ENCODE peak calls at places on chromosomes 13 and 19, in seven cellular contexts. One of them, this sample, is unnamed.

GRCh38 chr19:11446652-11447301 is 11.3 kb downstream of the PRKCSH start:
- DNase-seq in HuH-7.5: peak
- DNase-seq in NCI-H1105: no peak
- DNase-seq in HT1080: no peak
- DNase-seq in activated T-cell treated with anti-CD3 and anti-CD28 coated beads, Interleukin-2, amount 50 U/mL, for 24 hours: peak
- DNase-seq in heart left ventricle: peak
- DNase-seq in heart right ventricle: peak
- DNase-seq in this sample: peak

GRCh38 chr13:64723735-64724134 is 2506.4 kb downstream of the PCDH9 start:
- DNase-seq in HuH-7.5: peak
- DNase-seq in NCI-H1105: no peak
- DNase-seq in HT1080: peak
- DNase-seq in activated T-cell treated with anti-CD3 and anti-CD28 coated beads, Interleukin-2, amount 50 U/mL, for 24 hours: no peak
- DNase-seq in heart left ventricle: no peak
- DNase-seq in heart right ventricle: no peak
- DNase-seq in this sample: no peak

GRCh38 chr19:16380943-16381755 is 56.5 kb downstream of the KLF2 start:
- DNase-seq in HuH-7.5: no peak
- DNase-seq in NCI-H1105: no peak
- DNase-seq in HT1080: no peak
- DNase-seq in activated T-cell treated with anti-CD3 and anti-CD28 coated beads, Interleukin-2, amount 50 U/mL, for 24 hours: peak
- DNase-seq in heart left ventricle: peak
- DNase-seq in heart right ventricle: no peak
- DNase-seq in this sample: no peak

GRCh38 chr19:53076984-53077383 is 26.2 kb downstream of the ZNF160 start:
- DNase-seq in HuH-7.5: no peak
- DNase-seq in NCI-H1105: no peak
- DNase-seq in HT1080: no peak
- DNase-seq in activated T-cell treated with anti-CD3 and anti-CD28 coated beads, Interleukin-2, amount 50 U/mL, for 24 hours: no peak
- DNase-seq in heart left ventricle: peak
- DNase-seq in heart right ventricle: peak
- DNase-seq in this sample: no peak

GRCh38 chr13:113938716-113939115 is 35.2 kb downstream of the C13orf46 start:
- DNase-seq in HuH-7.5: no peak
- DNase-seq in NCI-H1105: no peak
- DNase-seq in HT1080: no peak
- DNase-seq in activated T-cell treated with anti-CD3 and anti-CD28 coated beads, Interleukin-2, amount 50 U/mL, for 24 hours: no peak
- DNase-seq in heart left ventricle: peak
- DNase-seq in heart right ventricle: no peak
- DNase-seq in this sample: no peak

GRCh38 chr13:44211753-44212152 is 161.9 kb upstream of the SERP2 start:
- DNase-seq in HuH-7.5: no peak
- DNase-seq in NCI-H1105: no peak
- DNase-seq in HT1080: no peak
- DNase-seq in activated T-cell treated with anti-CD3 and anti-CD28 coated beads, Interleukin-2, amount 50 U/mL, for 24 hours: no peak
- DNase-seq in heart left ventricle: no peak
- DNase-seq in heart right ventricle: no peak
- DNase-seq in this sample: no peak

GRCh38 chr13:80841346-80841882 is 500.5 kb upstream of the SPRY2 start:
- DNase-seq in HuH-7.5: no peak
- DNase-seq in NCI-H1105: peak
- DNase-seq in HT1080: no peak
- DNase-seq in activated T-cell treated with anti-CD3 and anti-CD28 coated beads, Interleukin-2, amount 50 U/mL, for 24 hours: no peak
- DNase-seq in heart left ventricle: no peak
- DNase-seq in heart right ventricle: no peak
- DNase-seq in this sample: no peak

GRCh38 chr19:55341191-55342043 is 1.7 kb downstream of the KMT5C start:
- DNase-seq in HuH-7.5: peak
- DNase-seq in NCI-H1105: peak
- DNase-seq in HT1080: no peak
- DNase-seq in activated T-cell treated with anti-CD3 and anti-CD28 coated beads, Interleukin-2, amount 50 U/mL, for 24 hours: peak
- DNase-seq in heart left ventricle: peak
- DNase-seq in heart right ventricle: peak
- DNase-seq in this sample: peak

GRCh38 chr19:5340637-5341447 is at the start of gene PTPRS:
- DNase-seq in HuH-7.5: peak
- DNase-seq in NCI-H1105: peak
- DNase-seq in HT1080: no peak
- DNase-seq in activated T-cell treated with anti-CD3 and anti-CD28 coated beads, Interleukin-2, amount 50 U/mL, for 24 hours: peak
- DNase-seq in heart left ventricle: peak
- DNase-seq in heart right ventricle: peak
- DNase-seq in this sample: no peak

GRCh38 chr19:815775-816499 is 5.8 kb downstream of the PLPPR3 start:
- DNase-seq in HuH-7.5: no peak
- DNase-seq in NCI-H1105: no peak
- DNase-seq in HT1080: no peak
- DNase-seq in activated T-cell treated with anti-CD3 and anti-CD28 coated beads, Interleukin-2, amount 50 U/mL, for 24 hours: no peak
- DNase-seq in heart left ventricle: no peak
- DNase-seq in heart right ventricle: no peak
- DNase-seq in this sample: peak

GRCh38 chr19:36423925-36424324 is 5.5 kb upstream of the ZFP82 start:
- DNase-seq in HuH-7.5: no peak
- DNase-seq in NCI-H1105: no peak
- DNase-seq in HT1080: no peak
- DNase-seq in activated T-cell treated with anti-CD3 and anti-CD28 coated beads, Interleukin-2, amount 50 U/mL, for 24 hours: no peak
- DNase-seq in heart left ventricle: no peak
- DNase-seq in heart right ventricle: no peak
- DNase-seq in this sample: no peak

GRCh38 chr19:31350693-31351211 is 1.5 kb upstream of the TSHZ3 start:
- DNase-seq in HuH-7.5: peak
- DNase-seq in NCI-H1105: peak
- DNase-seq in HT1080: no peak
- DNase-seq in activated T-cell treated with anti-CD3 and anti-CD28 coated beads, Interleukin-2, amount 50 U/mL, for 24 hours: peak
- DNase-seq in heart left ventricle: peak
- DNase-seq in heart right ventricle: peak
- DNase-seq in this sample: no peak

GRCh38 chr19:49573451-49573850 is 6.9 kb downstream of the NOSIP start:
- DNase-seq in HuH-7.5: no peak
- DNase-seq in NCI-H1105: no peak
- DNase-seq in HT1080: no peak
- DNase-seq in activated T-cell treated with anti-CD3 and anti-CD28 coated beads, Interleukin-2, amount 50 U/mL, for 24 hours: no peak
- DNase-seq in heart left ventricle: no peak
- DNase-seq in heart right ventricle: no peak
- DNase-seq in this sample: no peak